ENCODE peak calls at places on chromosome 11, in eight cellular contexts. O is LNCaP clone FGC; C is brain microvascular endothelial cell; B is CD8-positive, alpha-beta T cell; H is SK-N-SH; Y is heart left ventricle; Q is HL-60; G is fibroblast of mammary gland. W is an unnamed sample.

GRCh38 chr11:833114-833791 is 501 bp downstream of the CD151 start:
- DNase-seq in G (no peak), B (peak; percentile 39), Q (no peak), Y (peak; percentile 80), O (no peak), H (peak; percentile 87), C (no peak), W (peak; percentile 42)

GRCh38 chr11:58805065-58805464 is 39.4 kb downstream of the GLYATL2 start:
- DNase-seq in B (no peak), G (peak; percentile 33), O (no peak), H (no peak), C (no peak), Q (no peak), Y (no peak), W (no peak)

GRCh38 chr11:118841469-118842222 is 42.0 kb upstream of the CXCR5 start:
- DNase-seq in G (no peak), H (no peak), C (no peak), Y (no peak), Q (no peak), O (no peak), B (peak; percentile 23), W (no peak)

GRCh38 chr11:75273989-75274391 is 33.4 kb downstream of the TPBGL start:
- DNase-seq in C (no peak), Q (no peak), O (no peak), H (no peak), G (no peak), B (no peak), Y (no peak), W (no peak)

GRCh38 chr11:132099692-132100091 is 729.3 kb downstream of the NTM start:
- DNase-seq in H (peak; percentile 27), G (peak; percentile 5), Y (no peak), B (no peak), C (no peak), Q (peak; percentile 23), O (no peak), W (no peak)

GRCh38 chr11:23201936-23202522 is 341.8 kb upstream of the CCDC179 start:
- DNase-seq in G (no peak), B (no peak), C (no peak), O (no peak), Y (no peak), H (no peak), Q (no peak), W (peak; percentile 22)

GRCh38 chr11:11626128-11626527 is 4.3 kb upstream of the GALNT18 start:
- DNase-seq in Q (no peak), G (no peak), C (no peak), H (no peak), O (no peak), B (no peak), Y (no peak), W (no peak)

GRCh38 chr11:45655347-45655756 is 10.1 kb downstream of the CHST1 start:
- DNase-seq in B (peak; percentile 64), Q (peak; percentile 16), Y (peak; percentile 72), H (peak; percentile 93), C (peak; percentile 60), G (peak; percentile 71), O (peak; percentile 3), W (peak; percentile 88)

GRCh38 chr11:42234381-42235035 is 775.1 kb upstream of the LRRC4C start:
- DNase-seq in G (peak; percentile 66), H (no peak), Q (no peak), B (no peak), O (no peak), Y (no peak), C (peak; percentile 81), W (peak; percentile 4)

GRCh38 chr11:118587952-118588351 is 15.7 kb downstream of the ARCN1 start:
- DNase-seq in C (no peak), Y (no peak), Q (no peak), B (no peak), O (no peak), H (no peak), G (no peak), W (no peak)

GRCh38 chr11:3169235-3169951 is 4.3 kb upstream of the OSBPL5 start:
- DNase-seq in H (no peak), G (peak; percentile 75), Q (no peak), O (no peak), C (peak; percentile 60), Y (peak; percentile 67), B (no peak), W (peak; percentile 65)

GRCh38 chr11:5196731-5197130 is 3.8 kb downstream of the OR51V1 start:
- DNase-seq in O (no peak), B (no peak), Y (no peak), H (no peak), Q (no peak), G (no peak), C (no peak), W (peak; percentile 36)

GRCh38 chr11:60987577-60988277 is 16.2 kb downstream of the CD6 start:
- DNase-seq in B (no peak), Y (no peak), O (no peak), H (no peak), G (no peak), C (no peak), Q (no peak), W (no peak)

GRCh38 chr11:77140231-77140959 is 12.3 kb downstream of the MYO7A start:
- DNase-seq in Y (peak; percentile 80), H (peak; percentile 75), G (peak; percentile 33), C (no peak), B (no peak), O (peak; percentile 23), Q (no peak), W (peak; percentile 20)

GRCh38 chr11:68763181-68763721 is 11.9 kb upstream of the TESMIN start:
- DNase-seq in O (no peak), Q (no peak), H (peak; percentile 47), C (no peak), B (no peak), Y (no peak), G (no peak), W (peak; percentile 19)

GRCh38 chr11:129260750-129261149 is 68.6 kb upstream of the ARHGAP32 start:
- DNase-seq in G (no peak), C (no peak), O (no peak), H (no peak), Y (no peak), Q (no peak), B (no peak), W (peak; percentile 44)

GRCh38 chr11:71537537-71537936 is 288 bp upstream of the KRTAP5-8 start:
- DNase-seq in H (no peak), B (no peak), G (no peak), Y (no peak), C (no peak), O (no peak), Q (no peak), W (no peak)

GRCh38 chr11:59754859-59755700 is at the start of gene STX3:
- DNase-seq in Y (peak; percentile 73), H (peak; percentile 84), B (peak; percentile 72), C (peak; percentile 40), O (no peak), G (peak; percentile 49), Q (peak; percentile 32), W (peak; percentile 69)

DNA sequence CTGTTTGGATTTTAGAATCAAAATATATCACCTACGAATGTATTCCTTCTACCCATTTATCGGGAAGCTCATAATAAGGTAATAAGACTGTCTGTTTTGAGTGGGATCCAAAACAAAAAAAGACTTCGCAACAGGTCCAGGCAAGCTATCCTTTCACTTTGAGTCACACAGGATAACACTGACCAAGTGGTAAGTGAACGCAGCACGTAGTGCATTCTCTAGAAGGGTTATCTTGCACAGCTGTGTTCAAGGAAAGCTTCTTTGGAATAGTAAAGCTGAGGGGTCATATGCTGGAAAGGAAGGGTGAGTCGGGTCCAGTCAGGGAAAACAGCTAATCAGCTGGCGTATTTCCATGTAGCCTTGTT is 22.3 kb upstream of the NRGN start:
- DNase-seq in Q (no peak), B (no peak), C (peak; percentile 15), Y (no peak), G (peak; percentile 25), H (no peak), O (no peak), W (peak; percentile 50)
- H3K4me3 ChIP-seq in Q (no peak overlapping the region), B (peak overlapping the region; percentile 31), C (no peak overlapping the region), Y (peak overlapping the region; percentile 3), G (no peak overlapping the region), H (no peak overlapping the region), O (no peak overlapping the region), W (peak overlapping the region; percentile 6)

GRCh38 chr11:122107566-122107965 is 8.4 kb downstream of the BLID start:
- DNase-seq in Y (peak; percentile 29), C (no peak), Q (no peak), O (no peak), B (no peak), G (no peak), H (no peak), W (no peak)
- TF ChIP-seq CTCF in Y (no peak), C (no peak), Q (no peak), O (no peak), B (no peak), G (no peak), H (no peak), W (no peak)

GRCh38 chr11:18372187-18372586 is 22.2 kb upstream of the LDHA start:
- DNase-seq in O (no peak), G (no peak), C (no peak), B (no peak), Q (no peak), Y (no peak), H (no peak), W (no peak)
- H3K4me3 ChIP-seq in O (no peak overlapping the region), G (no peak overlapping the region), C (no peak overlapping the region), B (no peak overlapping the region), Q (no peak overlapping the region), Y (no peak overlapping the region), H (no peak overlapping the region), W (no peak overlapping the region)

GRCh38 chr11:73374130-73374529 is 2.1 kb upstream of the RELT start:
- DNase-seq in C (no peak), B (no peak), G (no peak), O (no peak), Q (no peak), Y (no peak), H (no peak), W (no peak)

GRCh38 chr11:73376803-73377629 is 817 bp downstream of the RELT start:
- DNase-seq in B (peak; percentile 51), G (peak; percentile 78), H (peak; percentile 76), Q (peak; percentile 92), O (no peak), Y (peak; percentile 68), C (peak; percentile 66), W (peak; percentile 83)

GRCh38 chr11:73376168-73376802 is at the start of gene RELT:
- DNase-seq in O (peak; percentile 48), H (peak; percentile 99), G (peak; percentile 85), Q (no peak), B (peak; percentile 92), C (peak; percentile 76), Y (peak; percentile 92), W (peak; percentile 93)

GRCh38 chr11:73375830-73376167 is 400 bp upstream of the RELT start:
- DNase-seq in G (no peak), Q (no peak), Y (no peak), C (no peak), H (no peak), O (no peak), B (no peak), W (no peak)

DNA sequence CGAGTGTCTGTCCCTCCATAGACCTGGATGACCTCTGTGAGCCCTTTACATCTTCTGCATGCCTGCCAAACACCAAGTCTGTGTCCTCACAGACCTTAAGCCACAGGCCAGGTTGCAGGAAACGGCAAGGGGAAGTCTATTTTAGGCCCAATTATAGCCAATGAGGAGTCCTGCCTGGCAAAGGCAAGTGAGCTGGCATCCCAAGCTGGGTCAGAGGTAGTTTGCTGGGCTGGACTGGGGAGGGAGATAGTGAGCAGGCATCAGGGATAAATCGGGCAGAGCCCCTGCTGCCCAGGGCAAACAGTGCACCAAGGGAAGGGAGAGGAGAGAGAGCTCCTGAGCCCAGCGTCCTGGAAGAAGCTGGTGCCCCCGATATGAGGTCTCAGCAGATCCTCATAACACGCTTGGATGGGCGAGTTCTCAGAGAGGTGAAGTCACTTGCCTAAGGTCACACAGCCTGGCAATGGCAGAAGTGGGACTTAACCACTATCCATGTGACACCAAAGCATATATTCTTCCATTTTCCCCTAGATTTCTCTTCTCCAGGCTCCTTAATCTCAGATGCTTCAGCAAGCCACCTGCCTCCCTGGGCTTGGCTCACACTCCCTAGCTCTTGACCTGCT is 3.7 kb upstream of the RELT start:
- DNase-seq in C (peak; percentile 21), G (no peak), B (no peak), Y (peak; percentile 54), Q (peak; percentile 72), H (no peak), O (no peak), W (peak; percentile 36)
- TF ChIP-seq CTCF in C (peak; percentile 48), G (peak; percentile 21), B (no peak), Y (no peak), Q (peak; percentile 22), H (peak; percentile 36), O (no peak), W (peak; percentile 34)